ENCODE peak calls at places on chromosomes 1 and 21, in four cellular contexts. I is Panc1, H is K562, Y is HepG2. T is an unnamed sample.

GRCh38 chr1:57336793-57337192 is 87.1 kb downstream of the DAB1 start:
- DNase-seq in Y (no peak), H (no peak), I (no peak), T (no peak)

GRCh38 chr1:217275617-217276398 is 355.1 kb downstream of the GPATCH2 start:
- DNase-seq in Y (no peak), H (no peak), I (no peak), T (no peak)

GRCh38 chr1:116504308-116505156 is 66.3 kb downstream of the CD58 start:
- DNase-seq in I (no peak), Y (no peak), H (peak; percentile 97), T (no peak)

GRCh38 chr1:213982814-213983588 is 4.8 kb upstream of the PROX1 start:
- DNase-seq in I (no peak), H (no peak), Y (no peak), T (no peak)

GRCh38 chr1:202235003-202235660 is 41.5 kb downstream of the LGR6 start:
- DNase-seq in H (no peak), I (no peak), Y (no peak), T (no peak)

GRCh38 chr1:51264470-51264869 is 28.4 kb downstream of the RNF11 start:
- DNase-seq in Y (no peak), H (no peak), I (no peak), T (peak; percentile 19)

GRCh38 chr1:78607334-78607927 is 12.8 kb upstream of the IFI44L start:
- DNase-seq in I (no peak), H (no peak), Y (no peak), T (peak; percentile 16)

GRCh38 chr1:164767257-164768044 is 208.5 kb downstream of the PBX1 start:
- DNase-seq in Y (no peak), I (no peak), H (no peak), T (no peak)

GRCh38 chr1:43979528-43980254 is 681 bp downstream of the B4GALT2 start:
- DNase-seq in I (no peak), Y (peak; percentile 37), H (peak; percentile 73), T (no peak)

GRCh38 chr1:53644496-53644895 is 94.5 kb downstream of the GLIS1 start:
- DNase-seq in H (no peak), Y (no peak), I (no peak), T (no peak)

GRCh38 chr1:165490175-165490574 is 45.2 kb upstream of the RXRG start:
- DNase-seq in H (no peak), I (no peak), Y (no peak), T (no peak)

GRCh38 chr1:9843576-9843945 is 19.8 kb upstream of the CLSTN1 start:
- DNase-seq in H (no peak), Y (no peak), I (no peak), T (no peak)

GRCh38 chr1:47781171-47781959 is 215.8 kb downstream of the TRABD2B start:
- DNase-seq in H (no peak), I (no peak), Y (no peak), T (no peak)

GRCh38 chr1:214039394-214040018 is 51.7 kb downstream of the PROX1 start:
- DNase-seq in H (no peak), Y (peak; percentile 58), I (no peak), T (no peak)

GRCh38 chr1:20010016-20010415 is 30.6 kb upstream of the PLA2G2A start:
- DNase-seq in I (no peak), H (no peak), Y (no peak), T (no peak)

GRCh38 chr1:180231506-180232420 is 1.7 kb downstream of the LHX4 start:
- DNase-seq in H (peak; percentile 47), I (no peak), Y (no peak), T (peak; percentile 53)

GRCh38 chr21:18248171-18248570 is 3.5 kb downstream of the CHODL start:
- DNase-seq in H (no peak), I (no peak), Y (no peak), T (no peak)

GRCh38 chr1:152621993-152622392 is 910 bp downstream of the LCE3A start:
- DNase-seq in I (no peak), Y (no peak), H (no peak), T (no peak)

GRCh38 chr1:180241716-180242544 is 11.9 kb downstream of the LHX4 start:
- DNase-seq in I (no peak), H (no peak), Y (no peak), T (no peak)

GRCh38 chr1:5504364-5504740 is 487.9 kb downstream of the NPHP4 start:
- DNase-seq in Y (no peak), I (no peak), H (no peak), T (no peak)

GRCh38 chr1:156936191-156936590 is 15.8 kb downstream of the LRRC71 start:
- DNase-seq in Y (no peak), H (no peak), I (no peak), T (no peak)

GRCh38 chr1:165603810-165604209 is 27.2 kb upstream of the MGST3 start:
- DNase-seq in I (no peak), H (no peak), Y (no peak), T (no peak)

GRCh38 chr1:115139381-115139780 is 50.1 kb upstream of the TSPAN2 start:
- DNase-seq in H (no peak), I (no peak), Y (no peak), T (no peak)

GRCh38 chr1:53733447-53733931 is 5.5 kb downstream of the GLIS1 start:
- DNase-seq in I (no peak), H (no peak), Y (no peak), T (no peak)

GRCh38 chr21:32046191-32046590 is 173.4 kb downstream of the HUNK start:
- DNase-seq in I (no peak), Y (no peak), H (no peak), T (no peak)

GRCh38 chr1:67213948-67214347 is 47.7 kb downstream of the IL23R start:
- DNase-seq in Y (no peak), I (no peak), H (no peak), T (no peak)

GRCh38 chr1:236000781-236001180 is 64.1 kb downstream of the NID1 start:
- DNase-seq in H (no peak), Y (no peak), I (no peak), T (no peak)

GRCh38 chr1:235998812-235999211 is 66.1 kb downstream of the NID1 start:
- DNase-seq in H (no peak), I (no peak), Y (no peak), T (no peak)

GRCh38 chr1:235997916-235998315 is 67.0 kb downstream of the NID1 start:
- DNase-seq in H (no peak), Y (no peak), I (no peak), T (no peak)

GRCh38 chr1:235997049-235997448 is 67.8 kb downstream of the NID1 start:
- DNase-seq in I (no peak), H (no peak), Y (no peak), T (no peak)

GRCh38 chr1:235999259-235999925 is 65.5 kb downstream of the NID1 start:
- DNase-seq in I (peak; percentile 43), Y (no peak), H (peak; percentile 47), T (peak; percentile 31)
- TF ChIP-seq SIN3A in I (no peak), Y (no peak), H (no peak), T (no peak)

GRCh38 chr1:46220808-46221207 is 17.7 kb downstream of the LURAP1 start:
- DNase-seq in Y (no peak), H (peak; percentile 33), I (no peak), T (no peak)

GRCh38 chr1:46215504-46215903 is 12.4 kb downstream of the LURAP1 start:
- DNase-seq in Y (no peak), H (no peak), I (no peak), T (no peak)

GRCh38 chr1:46221749-46222148 is 18.6 kb downstream of the LURAP1 start:
- DNase-seq in H (no peak), I (no peak), Y (peak; percentile 24), T (no peak)

GRCh38 chr1:46219551-46220520 is 16.7 kb downstream of the LURAP1 start:
- DNase-seq in H (no peak), Y (no peak), I (no peak), T (no peak)

DNA sequence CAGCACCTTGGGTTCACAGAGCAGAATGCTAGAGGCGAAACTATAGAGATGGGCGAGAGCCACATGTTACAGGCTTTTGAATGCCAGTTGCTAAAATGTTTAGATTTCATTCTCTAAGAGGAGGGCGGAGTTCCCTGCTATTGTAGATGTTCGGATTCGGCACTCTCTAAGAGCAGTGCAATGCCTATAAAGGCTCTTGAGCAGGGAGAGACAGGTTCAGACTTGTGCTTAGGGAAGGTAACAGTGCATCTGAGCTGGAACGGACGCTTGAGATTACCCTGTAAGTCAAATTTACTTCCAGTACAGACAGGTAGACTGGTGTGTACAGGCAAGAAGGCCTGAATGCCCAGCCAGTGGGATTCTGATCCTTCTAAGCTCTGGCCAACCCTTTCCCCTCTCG is 15.3 kb downstream of the LURAP1 start:
- DNase-seq in I (no peak), H (no peak), Y (no peak), T (no peak)
- TF ChIP-seq TCF7L2 in I (no peak), H (no peak), Y (no peak), T (no peak)

DNA sequence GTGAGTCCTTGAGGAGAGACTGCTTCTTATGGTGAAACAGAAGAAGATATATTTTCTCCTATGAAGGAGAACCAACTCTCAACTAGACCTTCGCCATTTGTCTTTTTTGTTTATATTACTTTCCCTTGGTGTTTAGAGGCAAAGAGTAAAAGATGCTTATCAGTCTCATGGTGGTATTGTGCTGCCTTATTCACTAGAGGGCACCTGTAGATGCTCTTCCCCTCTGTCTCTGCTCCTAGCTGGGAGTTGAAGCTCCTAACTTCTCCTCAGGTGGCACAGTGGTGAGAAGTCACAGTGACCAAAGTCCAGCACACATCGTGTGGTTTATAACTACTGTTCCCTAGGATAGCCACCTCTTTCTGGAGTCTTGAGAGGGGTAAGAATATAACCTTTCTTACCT is 1359.6 kb downstream of the PLA2G4A start:
- DNase-seq in I (no peak), H (no peak), Y (no peak), T (no peak)
- TF ChIP-seq SIN3A in I (no peak), H (no peak), Y (no peak), T (no peak)

GRCh38 chr1:229205854-229206253 is 65.1 kb upstream of the RAB4A start:
- DNase-seq in I (no peak), H (no peak), Y (no peak), T (no peak)

GRCh38 chr1:229207916-229208315 is 63.0 kb upstream of the RAB4A start:
- DNase-seq in Y (no peak), H (no peak), I (no peak), T (no peak)

GRCh38 chr1:229203991-229204632 is 66.8 kb upstream of the RAB4A start:
- DNase-seq in I (no peak), Y (no peak), H (no peak), T (no peak)

GRCh38 chr1:229203030-229203751 is 67.7 kb upstream of the RAB4A start:
- DNase-seq in H (peak; percentile 52), Y (peak; percentile 94), I (no peak), T (peak; percentile 57)

DNA sequence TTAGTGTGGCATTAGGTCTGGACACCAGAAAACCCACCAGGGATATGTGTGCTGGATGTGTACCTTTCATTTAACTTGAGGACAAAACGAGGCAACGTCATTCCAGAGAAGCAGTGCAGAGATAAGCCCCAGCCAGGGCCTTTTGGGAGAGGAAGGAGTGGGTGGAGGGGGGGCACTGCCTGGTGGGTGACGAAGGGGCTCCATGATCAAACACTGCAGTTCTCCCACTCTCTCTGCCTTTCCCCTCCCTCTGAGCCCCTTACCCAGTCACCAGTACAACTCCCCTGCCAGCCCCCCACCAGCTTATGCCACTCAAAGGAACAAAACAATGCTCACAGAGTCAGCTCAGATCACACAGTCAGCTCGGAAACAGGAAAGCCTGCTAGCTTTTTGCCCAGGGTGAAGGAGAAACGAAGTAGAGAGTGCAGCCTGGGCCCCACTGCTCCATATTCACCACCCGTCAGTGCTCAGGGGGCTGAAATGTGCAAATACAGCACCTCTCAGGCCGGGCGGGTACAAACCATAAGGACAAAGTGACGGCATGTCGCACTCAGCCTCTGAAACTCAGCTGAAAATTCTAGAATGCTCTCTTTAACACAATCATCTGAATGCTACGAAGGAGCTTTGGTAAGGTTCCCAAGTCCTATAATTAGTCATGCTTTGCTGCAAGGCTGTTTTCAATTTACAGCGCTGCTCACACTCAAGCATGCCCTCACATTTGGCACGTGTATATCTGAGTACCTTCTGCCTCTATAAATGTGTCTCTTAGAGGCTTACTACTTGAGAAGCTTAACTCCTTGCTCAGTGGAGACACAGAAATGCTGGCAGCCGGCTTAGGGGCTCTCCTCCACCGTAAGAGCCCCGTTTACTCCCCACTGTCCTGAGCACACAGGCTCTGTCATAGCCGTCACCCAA is 65.8 kb upstream of the RAB4A start:
- DNase-seq in H (peak; percentile 30), I (no peak), Y (no peak), T (no peak)
- TF ChIP-seq TCF7L2 in H (no peak), I (no peak), Y (no peak), T (no peak)

T was measured in HCT116.